ENCODE peak calls at places on chromosomes 12 and 14, in eight cellular contexts. Q is heart left ventricle, S is SJSA1, D is lower lobe of right lung, A is fibroblast of lung, J is cardiac muscle cell, I is HAP-1, Y is IMR-90. Z is an unnamed sample.
A peak's percentile ranks its signal among the peaks of the same experiment; 100 is the strongest.

GRCh38 chr14:69298131-69299071 is 38.4 kb downstream of the GALNT16 start:
- DNase-seq in Q (no peak), S (no peak), D (no peak), A (no peak), J (no peak), I (no peak), Y (no peak), Z (no peak)

GRCh38 chr14:70646705-70647104 is 5.0 kb downstream of the TTC9 start:
- DNase-seq in Q (no peak), S (no peak), D (no peak), A (no peak), J (no peak), I (no peak), Y (no peak), Z (no peak)

GRCh38 chr14:24938593-24938992 is 111.4 kb downstream of the STXBP6 start:
- DNase-seq in Q (no peak), S (no peak), D (no peak), A (no peak), J (no peak), I (no peak), Y (peak; percentile 31), Z (no peak)

GRCh38 chr12:54958048-54958658 is 26.4 kb downstream of the TESPA1 start:
- DNase-seq in Q (no peak), S (peak; percentile 31), D (no peak), A (peak; percentile 81), J (peak; percentile 83), I (peak; percentile 66), Y (peak; percentile 72), Z (peak; percentile 16)

GRCh38 chr12:92769124-92769901 is 66.5 kb downstream of the PLEKHG7 start:
- DNase-seq in Q (no peak), S (no peak), D (no peak), A (no peak), J (peak; percentile 23), I (no peak), Y (no peak), Z (no peak)

GRCh38 chr14:22472935-22473854 is 115.8 kb downstream of the DAD1 start:
- DNase-seq in Q (no peak), S (peak; percentile 43), D (no peak), A (peak; percentile 67), J (peak; percentile 74), I (peak; percentile 65), Y (peak; percentile 25), Z (no peak)

GRCh38 chr14:64937821-64938193 is 4.7 kb downstream of the GPX2 start:
- DNase-seq in Q (no peak), S (no peak), D (no peak), A (no peak), J (peak; percentile 26), I (no peak), Y (peak; percentile 15), Z (no peak)

GRCh38 chr14:26984318-26985177 is 386.7 kb upstream of the NOVA1 start:
- DNase-seq in Q (no peak), S (peak; percentile 8), D (no peak), A (peak; percentile 76), J (peak; percentile 83), I (peak; percentile 81), Y (peak; percentile 31), Z (peak; percentile 5)

GRCh38 chr14:59772252-59772651 is 98.3 kb downstream of the RTN1 start:
- DNase-seq in Q (no peak), S (no peak), D (no peak), A (no peak), J (peak; percentile 33), I (no peak), Y (no peak), Z (no peak)

GRCh38 chr12:18591473-18591872 is 146.3 kb downstream of the PLCZ1 start:
- DNase-seq in Q (no peak), S (no peak), D (no peak), A (no peak), J (no peak), I (no peak), Y (no peak), Z (no peak)

GRCh38 chr12:118981285-118982201 is at the start of gene SRRM4:
- DNase-seq in Q (peak; percentile 58), S (no peak), D (peak; percentile 40), A (no peak), J (no peak), I (peak; percentile 74), Y (no peak), Z (no peak)

GRCh38 chr14:96121660-96122395 is 82.7 kb downstream of the C14orf132 start:
- DNase-seq in Q (no peak), S (no peak), D (no peak), A (peak; percentile 82), J (peak; percentile 63), I (no peak), Y (peak; percentile 94), Z (no peak)

GRCh38 chr12:18250313-18250916 is 10.9 kb upstream of the PIK3C2G start:
- DNase-seq in Q (no peak), S (peak; percentile 12), D (no peak), A (peak; percentile 84), J (peak; percentile 82), I (peak; percentile 51), Y (peak; percentile 76), Z (no peak)

GRCh38 chr14:54774824-54775223 is 127.8 kb downstream of the GCH1 start:
- DNase-seq in Q (no peak), S (no peak), D (no peak), A (no peak), J (no peak), I (no peak), Y (no peak), Z (no peak)

GRCh38 chr14:24055971-24056799 is 4.4 kb downstream of the CARMIL3 start:
- DNase-seq in Q (no peak), S (no peak), D (no peak), A (no peak), J (no peak), I (no peak), Y (no peak), Z (no peak)

GRCh38 chr12:5246196-5246595 is 185.7 kb upstream of the NTF3 start:
- DNase-seq in Q (no peak), S (no peak), D (no peak), A (no peak), J (no peak), I (no peak), Y (no peak), Z (no peak)

GRCh38 chr12:5247144-5247543 is 184.8 kb upstream of the NTF3 start:
- DNase-seq in Q (no peak), S (no peak), D (no peak), A (no peak), J (no peak), I (no peak), Y (no peak), Z (no peak)

GRCh38 chr12:5243014-5243413 is 188.9 kb upstream of the NTF3 start:
- DNase-seq in Q (no peak), S (no peak), D (no peak), A (no peak), J (no peak), I (no peak), Y (peak; percentile 31), Z (no peak)

GRCh38 chr12:5244513-5244972 is 187.4 kb upstream of the NTF3 start:
- DNase-seq in Q (no peak), S (peak; percentile 12), D (no peak), A (no peak), J (no peak), I (no peak), Y (no peak), Z (no peak)

DNA sequence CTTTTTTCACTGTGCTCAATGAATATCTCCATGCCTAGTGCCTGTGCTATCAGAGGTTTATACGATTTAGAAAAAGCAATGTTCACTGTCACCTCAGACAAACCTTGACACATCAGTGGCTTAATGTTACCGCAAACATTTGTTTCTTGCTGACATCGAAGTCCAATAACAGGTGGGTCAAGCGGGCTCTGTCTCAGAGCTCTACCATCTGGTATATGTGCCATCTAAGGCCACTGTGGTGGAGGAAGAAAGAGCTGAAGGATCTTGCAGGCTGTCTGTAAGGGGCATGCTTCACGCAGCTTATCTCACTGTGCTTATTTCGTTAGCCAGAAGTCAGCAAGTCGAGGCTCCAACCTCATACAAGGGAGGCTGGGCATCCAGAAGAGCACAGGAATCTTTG is 189.5 kb upstream of the NTF3 start:
- DNase-seq in Q (no peak), S (no peak), D (no peak), A (no peak), J (no peak), I (no peak), Y (no peak), Z (no peak)
- H3K27me3 ChIP-seq in Q (no peaks in the 10 kb centered on the region), S (no peaks in the 10 kb centered on the region), D (no peaks in the 10 kb centered on the region), A (no peaks in the 10 kb centered on the region), J (no peaks in the 10 kb centered on the region), I (no peaks in the 10 kb centered on the region), Y (peaks cover 10% of the 10 kb centered on the region), Z (no peaks in the 10 kb centered on the region)

GRCh38 chr14:61564623-61565091 is 130.7 kb upstream of the HIF1A start:
- DNase-seq in Q (no peak), S (peak; percentile 98), D (no peak), A (peak; percentile 91), J (peak; percentile 93), I (no peak), Y (peak; percentile 97), Z (no peak)
- H3K4me3 ChIP-seq in Q (no peak overlapping the region), S (no peak overlapping the region), D (no peak overlapping the region), A (no peak overlapping the region), J (no peak overlapping the region), I (no peak overlapping the region), Y (no peak overlapping the region), Z (no peak overlapping the region)

GRCh38 chr12:124326104-124326503 is 31.2 kb downstream of the RFLNA start:
- DNase-seq in Q (no peak), S (no peak), D (no peak), A (no peak), J (no peak), I (no peak), Y (no peak), Z (no peak)

GRCh38 chr12:124324803-124325705 is 30.2 kb downstream of the RFLNA start:
- DNase-seq in Q (no peak), S (no peak), D (no peak), A (no peak), J (no peak), I (no peak), Y (no peak), Z (no peak)

GRCh38 chr12:124327362-124328043 is 32.6 kb downstream of the RFLNA start:
- DNase-seq in Q (no peak), S (no peak), D (no peak), A (no peak), J (no peak), I (no peak), Y (no peak), Z (peak; percentile 69)

GRCh38 chr12:124326899-124327298 is 32.0 kb downstream of the RFLNA start:
- DNase-seq in Q (no peak), S (no peak), D (no peak), A (no peak), J (no peak), I (no peak), Y (no peak), Z (peak; percentile 36)

GRCh38 chr12:124328116-124328515 is 33.2 kb downstream of the RFLNA start:
- DNase-seq in Q (no peak), S (no peak), D (no peak), A (no peak), J (no peak), I (no peak), Y (no peak), Z (peak; percentile 78)
- H3K36me3 ChIP-seq in Q (peaks cover 91% of the 10 kb centered on the region), S (peaks cover 93% of the 10 kb centered on the region), D (peaks cover 94% of the 10 kb centered on the region), A (peaks cover 39% of the 10 kb centered on the region), J (peaks cover 24% of the 10 kb centered on the region), I (peaks cover 38% of the 10 kb centered on the region), Y (peaks cover 84% of the 10 kb centered on the region), Z (peaks cover 74% of the 10 kb centered on the region)

GRCh38 chr12:2039034-2039433 is 13.8 kb upstream of the CACNA1C start:
- DNase-seq in Q (no peak), S (no peak), D (no peak), A (no peak), J (no peak), I (no peak), Y (no peak), Z (no peak)
- H3K27me3 ChIP-seq in Q (no peaks in the 10 kb centered on the region), S (peaks cover 9% of the 10 kb centered on the region), D (peaks cover 8% of the 10 kb centered on the region), A (peaks cover 17% of the 10 kb centered on the region), J (peaks cover 1% of the 10 kb centered on the region), I (peaks cover 24% of the 10 kb centered on the region), Y (peaks cover 37% of the 10 kb centered on the region), Z (peaks cover 11% of the 10 kb centered on the region)

GRCh38 chr12:125314051-125314882 is 249.0 kb downstream of the AACS start:
- DNase-seq in Q (no peak), S (no peak), D (no peak), A (no peak), J (no peak), I (no peak), Y (no peak), Z (no peak)
- H3K4me3 ChIP-seq in Q (no peak overlapping the region), S (no peak overlapping the region), D (no peak overlapping the region), A (no peak overlapping the region), J (no peak overlapping the region), I (no peak overlapping the region), Y (no peak overlapping the region), Z (no peak overlapping the region)

Z was measured in gastrocnemius medialis.